ENCODE peak calls at places on chromosome 16, in six cellular contexts. W is neural progenitor cell, K is PC-3, S is GM23248, L is SK-N-SH, Y is OCI-LY7. J is an unnamed sample.

GRCh38 chr16:67431077-67431804 is at the start of gene HSD11B2:
- DNase-seq in L (peak), S (peak), Y (no peak), W (peak), K (peak), J (peak)

GRCh38 chr16:88384222-88385111 is 1.7 kb downstream of the ZNF469 start:
- DNase-seq in S (no peak), Y (no peak), W (no peak), L (peak), K (no peak), J (no peak)

GRCh38 chr16:24717411-24717810 is 12.0 kb upstream of the TNRC6A start:
- DNase-seq in S (peak), Y (no peak), K (no peak), L (no peak), W (no peak), J (no peak)

GRCh38 chr16:67006930-67007658 is 18.7 kb downstream of the CES4A start:
- DNase-seq in S (peak), W (no peak), L (no peak), K (no peak), Y (no peak), J (no peak)

GRCh38 chr16:67857547-67858233 is 10.2 kb upstream of the CENPT start:
- DNase-seq in S (peak), L (no peak), Y (no peak), K (peak), W (no peak), J (no peak)

GRCh38 chr16:83898463-83899271 is at the start of gene MLYCD:
- DNase-seq in K (peak), S (peak), Y (peak), W (peak), L (peak), J (peak)

GRCh38 chr16:14399397-14400284 is 230.4 kb downstream of the PARN start:
- DNase-seq in W (peak), S (peak), L (no peak), Y (no peak), K (peak), J (peak)

GRCh38 chr16:57537596-57538234 is 1.3 kb upstream of the CCDC102A start:
- DNase-seq in L (no peak), S (no peak), W (no peak), Y (peak), K (no peak), J (no peak)

GRCh38 chr16:66366433-66367299 is at the start of gene CDH5:
- DNase-seq in L (peak), W (no peak), K (no peak), Y (no peak), S (peak), J (no peak)

GRCh38 chr16:77288222-77288621 is 89.0 kb downstream of the SYCE1L start:
- DNase-seq in K (peak), S (peak), Y (no peak), L (no peak), W (no peak), J (no peak)

GRCh38 chr16:23803591-23804123 is 32.1 kb upstream of the PRKCB start:
- DNase-seq in S (peak), W (peak), Y (peak), K (peak), L (peak), J (peak)

GRCh38 chr16:88956546-88957455 is 20.2 kb downstream of the CBFA2T3 start:
- DNase-seq in L (no peak), W (no peak), K (no peak), Y (no peak), S (no peak), J (no peak)

GRCh38 chr16:71727545-71728324 is 3.2 kb upstream of the PHLPP2 start:
- DNase-seq in L (no peak), S (peak), W (no peak), Y (peak), K (no peak), J (no peak)

GRCh38 chr16:627458-628239 is 3.1 kb upstream of the WFIKKN1 start:
- DNase-seq in K (peak), L (no peak), Y (no peak), W (no peak), S (peak), J (no peak)

GRCh38 chr16:11597737-11598136 is 11.0 kb upstream of the LITAF start:
- DNase-seq in S (no peak), L (no peak), Y (no peak), W (no peak), K (no peak), J (no peak)

GRCh38 chr16:15502041-15502725 is 67.8 kb downstream of the BMERB1 start:
- DNase-seq in Y (no peak), W (no peak), S (peak), K (peak), L (no peak), J (peak)

GRCh38 chr16:50301626-50302471 is 35.5 kb downstream of the ADCY7 start:
- DNase-seq in S (peak), L (peak), Y (no peak), W (no peak), K (no peak), J (no peak)

GRCh38 chr16:77298638-77299360 is 99.6 kb downstream of the SYCE1L start:
- DNase-seq in K (peak), Y (no peak), S (peak), W (no peak), L (no peak), J (no peak)

GRCh38 chr16:62041401-62041800 is 5.2 kb upstream of the CDH8 start:
- DNase-seq in K (peak), S (peak), W (peak), L (peak), Y (peak), J (no peak)

GRCh38 chr16:50868577-50868976 is 126.7 kb downstream of the CYLD start:
- DNase-seq in W (no peak), S (no peak), Y (no peak), K (no peak), L (no peak), J (no peak)

GRCh38 chr16:1918890-1919679 is 870 bp upstream of the HS3ST6 start:
- DNase-seq in Y (no peak), S (no peak), W (peak), L (peak), K (no peak), J (no peak)

GRCh38 chr16:1375741-1376410 is 24.1 kb downstream of the GNPTG start:
- DNase-seq in W (no peak), K (no peak), S (no peak), L (no peak), Y (no peak), J (no peak)

GRCh38 chr16:70659546-70659945 is 13.2 kb downstream of the IL34 start:
- DNase-seq in L (peak), Y (no peak), K (no peak), W (no peak), S (no peak), J (no peak)

GRCh38 chr16:22948603-22949368 is 134.8 kb downstream of the HS3ST2 start:
- DNase-seq in K (peak), Y (peak), S (peak), W (peak), L (peak), J (peak)

GRCh38 chr16:24998201-24998600 is 17.0 kb downstream of the ARHGAP17 start:
- DNase-seq in Y (no peak), K (no peak), W (no peak), S (no peak), L (no peak), J (no peak)

GRCh38 chr16:58009856-58010416 is 8.7 kb downstream of the USB1 start:
- DNase-seq in L (no peak), S (no peak), K (no peak), W (no peak), Y (no peak), J (no peak)

GRCh38 chr16:87295661-87296531 is 21.3 kb downstream of the C16orf95 start:
- DNase-seq in S (no peak), Y (no peak), W (no peak), K (no peak), L (no peak), J (no peak)

GRCh38 chr16:84955427-84955826 is 55.9 kb downstream of the ZDHHC7 start:
- DNase-seq in L (no peak), W (no peak), Y (no peak), S (no peak), K (peak), J (no peak)

GRCh38 chr16:84949776-84950436 is 61.4 kb downstream of the ZDHHC7 start:
- DNase-seq in L (no peak), K (no peak), S (no peak), Y (no peak), W (no peak), J (no peak)

GRCh38 chr16:84950906-84951305 is 60.4 kb downstream of the ZDHHC7 start:
- DNase-seq in K (peak), L (peak), Y (peak), S (peak), W (no peak), J (no peak)

GRCh38 chr16:84953051-84953746 is 58.1 kb downstream of the ZDHHC7 start:
- DNase-seq in K (no peak), Y (no peak), L (no peak), S (no peak), W (peak), J (no peak)

GRCh38 chr16:84952335-84953050 is 58.8 kb downstream of the ZDHHC7 start:
- DNase-seq in Y (peak), L (peak), S (peak), K (peak), W (peak), J (peak)
- TF ChIP-seq EZH2phosphoT487 in Y (no peak), L (no peak), S (no peak), K (no peak), W (no peak), J (no peak)

GRCh38 chr16:30649725-30650368 is 913 bp upstream of the PRR14 start:
- DNase-seq in L (no peak), Y (no peak), W (no peak), K (no peak), S (no peak), J (no peak)
- TF ChIP-seq EZH2phosphoT487 in L (no peak), Y (no peak), W (no peak), K (no peak), S (no peak), J (no peak)

GRCh38 chr16:3937066-3937875 is 56.8 kb upstream of the CREBBP start:
- DNase-seq in Y (no peak), S (no peak), L (no peak), W (no peak), K (no peak), J (no peak)
- TF ChIP-seq EZH2phosphoT487 in Y (no peak), S (no peak), L (no peak), W (no peak), K (no peak), J (no peak)

GRCh38 chr16:27312580-27313421 is 973 bp upstream of the IL4R start:
- DNase-seq in W (no peak), L (no peak), S (no peak), K (no peak), Y (no peak), J (no peak)
- TF ChIP-seq EZH2phosphoT487 in W (no peak), L (no peak), S (no peak), K (no peak), Y (no peak), J (no peak)

GRCh38 chr16:19595043-19595767 is 39.7 kb downstream of the VPS35L start:
- DNase-seq in L (peak), W (no peak), S (peak), K (peak), Y (no peak), J (no peak)
- TF ChIP-seq EZH2phosphoT487 in L (no peak), W (no peak), S (no peak), K (no peak), Y (no peak), J (no peak)

DNA sequence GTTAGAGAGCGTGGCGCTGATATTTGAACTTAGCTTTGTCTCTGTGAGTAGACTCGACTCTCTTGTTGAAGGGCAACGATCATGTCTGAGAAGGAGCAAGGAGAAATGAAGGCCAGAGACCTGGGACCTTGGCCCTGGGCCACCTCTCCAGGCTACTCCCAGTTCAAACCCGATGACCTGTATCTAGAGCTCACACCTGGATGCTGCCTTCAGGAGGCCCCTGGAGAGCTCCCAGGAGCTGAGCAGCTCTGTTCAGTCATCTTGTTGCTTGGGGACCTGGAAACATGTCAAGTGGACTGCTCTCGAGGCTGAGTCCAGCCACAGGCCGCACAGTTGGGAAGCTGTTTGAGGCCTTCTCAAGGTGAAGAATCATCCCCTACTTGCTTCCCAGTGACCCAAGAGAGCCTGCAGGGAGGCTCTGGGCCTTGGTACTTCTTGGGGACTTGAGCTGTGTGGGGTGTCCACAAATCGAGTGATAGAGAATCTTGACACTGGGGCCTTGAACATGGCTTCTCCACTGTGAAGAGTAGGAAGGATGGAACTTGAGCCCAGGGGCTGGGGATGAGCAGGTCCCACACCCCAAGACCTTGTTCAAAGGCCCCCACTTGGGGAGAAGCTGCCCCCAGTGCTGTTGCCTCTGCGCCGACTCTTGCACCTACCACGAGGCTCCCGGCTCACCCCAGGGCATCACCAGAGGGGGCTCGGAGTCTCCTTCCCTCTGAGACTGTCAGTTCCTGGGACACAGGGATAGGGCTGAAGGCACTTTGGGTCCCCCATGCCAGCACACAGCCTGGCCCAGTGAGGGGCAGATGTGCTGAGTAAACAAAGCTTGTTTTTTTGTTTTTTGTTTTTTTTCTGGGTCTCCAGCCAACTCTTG is 112.1 kb downstream of the IRX5 start:
- DNase-seq in Y (no peak), W (no peak), L (no peak), K (no peak), S (no peak), J (no peak)
- TF ChIP-seq EZH2phosphoT487 in Y (no peak), W (no peak), L (no peak), K (no peak), S (no peak), J (no peak)

GRCh38 chr16:69367980-69368379 is 16.4 kb upstream of the TMED6 start:
- DNase-seq in L (no peak), S (peak), W (no peak), Y (no peak), K (no peak), J (no peak)

GRCh38 chr16:69365901-69366300 is 14.3 kb upstream of the TMED6 start:
- DNase-seq in W (no peak), L (no peak), S (peak), Y (no peak), K (no peak), J (no peak)

GRCh38 chr16:69364088-69364487 is 12.5 kb upstream of the TMED6 start:
- DNase-seq in Y (no peak), L (no peak), W (no peak), K (no peak), S (no peak), J (no peak)

GRCh38 chr16:69366431-69366830 is 14.8 kb upstream of the TMED6 start:
- DNase-seq in K (no peak), S (no peak), Y (no peak), L (no peak), W (no peak), J (no peak)

DNA sequence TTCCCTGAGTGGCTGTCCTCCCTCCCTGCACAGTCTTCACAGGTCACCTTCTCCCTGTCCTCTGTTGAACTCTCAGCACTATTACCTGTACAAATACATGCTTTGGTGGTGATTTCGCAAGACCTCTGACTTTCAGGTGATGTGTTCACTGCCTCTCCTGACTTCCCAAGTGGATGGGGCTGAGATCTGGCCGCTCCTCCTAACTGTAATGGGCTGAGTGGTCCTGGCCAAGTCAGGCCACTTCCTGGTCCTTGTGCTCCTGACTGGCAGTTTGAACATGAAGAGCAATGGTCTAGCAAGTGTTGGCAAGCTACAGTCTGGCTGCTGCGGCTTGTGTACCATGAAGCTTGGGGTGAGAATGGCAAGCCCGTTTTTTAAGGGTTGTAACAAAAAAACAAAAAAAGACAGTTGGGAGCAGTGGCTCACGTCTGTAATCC is 11.7 kb upstream of the TMED6 start:
- DNase-seq in L (no peak), Y (no peak), S (no peak), W (no peak), K (no peak), J (no peak)
- TF ChIP-seq EZH2phosphoT487 in L (no peak), Y (no peak), S (no peak), W (no peak), K (no peak), J (no peak)

GRCh38 chr16:19005561-19006445 is 22.1 kb downstream of the TMC7 start:
- DNase-seq in K (peak), L (no peak), Y (no peak), W (peak), S (peak), J (peak)

GRCh38 chr16:19006446-19007315 is 22.9 kb downstream of the TMC7 start:
- DNase-seq in K (no peak), S (no peak), W (no peak), L (no peak), Y (no peak), J (no peak)

GRCh38 chr16:19008770-19009169 is 25.0 kb downstream of the TMC7 start:
- DNase-seq in S (peak), W (no peak), Y (no peak), L (no peak), K (no peak), J (no peak)

GRCh38 chr16:19011169-19011731 is 27.5 kb downstream of the TMC7 start:
- DNase-seq in L (no peak), Y (no peak), W (no peak), K (peak), S (no peak), J (no peak)

GRCh38 chr16:19008245-19008644 is 24.5 kb downstream of the TMC7 start:
- DNase-seq in W (peak), L (peak), Y (no peak), S (peak), K (peak), J (no peak)
- TF ChIP-seq EZH2phosphoT487 in W (no peak), L (no peak), Y (no peak), S (no peak), K (no peak), J (no peak)

GRCh38 chr16:81940781-81941560 is 70.3 kb downstream of the SDR42E1 start:
- DNase-seq in W (peak), Y (no peak), L (peak), S (peak), K (peak), J (peak)
- TF ChIP-seq EZH2phosphoT487 in W (no peak), Y (no peak), L (no peak), S (no peak), K (no peak), J (no peak)

GRCh38 chr16:53087101-53087500 is 32.3 kb downstream of the CHD9 start:
- DNase-seq in K (no peak), S (peak), L (no peak), Y (no peak), W (no peak), J (no peak)
- TF ChIP-seq EZH2phosphoT487 in K (no peak), S (no peak), L (no peak), Y (no peak), W (no peak), J (no peak)